ENCODE peak calls at places on chromosomes 12 and 14, in six cellular contexts. One of them, this sample, is unnamed.

GRCh38 chr12:19382111-19382526 is 57.2 kb upstream of the AEBP2 start:
- DNase-seq in D341Med: peak
- DNase-seq in CD4-positive, alpha-beta T cell: no peak
- DNase-seq in mammary epithelial cell: peak
- DNase-seq in tibial artery: no peak
- DNase-seq in psoas muscle: no peak
- DNase-seq in this sample: no peak

GRCh38 chr14:65356327-65356836 is 56.1 kb upstream of the FUT8 start:
- DNase-seq in D341Med: no peak
- DNase-seq in CD4-positive, alpha-beta T cell: peak
- DNase-seq in mammary epithelial cell: peak
- DNase-seq in tibial artery: no peak
- DNase-seq in psoas muscle: no peak
- DNase-seq in this sample: no peak

GRCh38 chr14:100914597-100915021 is 11.1 kb upstream of the RTL1 start:
- DNase-seq in D341Med: no peak
- DNase-seq in CD4-positive, alpha-beta T cell: no peak
- DNase-seq in mammary epithelial cell: peak
- DNase-seq in tibial artery: no peak
- DNase-seq in psoas muscle: no peak
- DNase-seq in this sample: no peak

GRCh38 chr14:97219356-97220017 is 422.3 kb downstream of the VRK1 start:
- DNase-seq in D341Med: no peak
- DNase-seq in CD4-positive, alpha-beta T cell: no peak
- DNase-seq in mammary epithelial cell: no peak
- DNase-seq in tibial artery: no peak
- DNase-seq in psoas muscle: no peak
- DNase-seq in this sample: no peak

GRCh38 chr12:9134981-9135628 is 19.4 kb upstream of the A2M start:
- DNase-seq in D341Med: peak
- DNase-seq in CD4-positive, alpha-beta T cell: no peak
- DNase-seq in mammary epithelial cell: peak
- DNase-seq in tibial artery: no peak
- DNase-seq in psoas muscle: no peak
- DNase-seq in this sample: no peak

GRCh38 chr12:95218852-95219171 is 1.2 kb downstream of the VEZT start:
- DNase-seq in D341Med: peak
- DNase-seq in CD4-positive, alpha-beta T cell: peak
- DNase-seq in mammary epithelial cell: peak
- DNase-seq in tibial artery: no peak
- DNase-seq in psoas muscle: no peak
- DNase-seq in this sample: no peak

GRCh38 chr12:86727151-86727550 is 471.0 kb upstream of the MGAT4C start:
- DNase-seq in D341Med: no peak
- DNase-seq in CD4-positive, alpha-beta T cell: no peak
- DNase-seq in mammary epithelial cell: peak
- DNase-seq in tibial artery: no peak
- DNase-seq in psoas muscle: no peak
- DNase-seq in this sample: no peak

GRCh38 chr12:83123039-83123438 is 436.3 kb downstream of the TMTC2 start:
- DNase-seq in D341Med: no peak
- DNase-seq in CD4-positive, alpha-beta T cell: no peak
- DNase-seq in mammary epithelial cell: peak
- DNase-seq in tibial artery: no peak
- DNase-seq in psoas muscle: no peak
- DNase-seq in this sample: no peak

GRCh38 chr12:6954754-6955461 is 3.8 kb downstream of the PTPN6 start:
- DNase-seq in D341Med: no peak
- DNase-seq in CD4-positive, alpha-beta T cell: no peak
- DNase-seq in mammary epithelial cell: no peak
- DNase-seq in tibial artery: no peak
- DNase-seq in psoas muscle: no peak
- DNase-seq in this sample: no peak

GRCh38 chr14:24296341-24297157 is 3.0 kb downstream of the DHRS1 start:
- DNase-seq in D341Med: peak
- DNase-seq in CD4-positive, alpha-beta T cell: peak
- DNase-seq in mammary epithelial cell: peak
- DNase-seq in tibial artery: no peak
- DNase-seq in psoas muscle: peak
- DNase-seq in this sample: peak

GRCh38 chr14:102776761-102777710 is at the start of gene TRAF3:
- DNase-seq in D341Med: peak
- DNase-seq in CD4-positive, alpha-beta T cell: peak
- DNase-seq in mammary epithelial cell: peak
- DNase-seq in tibial artery: peak
- DNase-seq in psoas muscle: peak
- DNase-seq in this sample: no peak

GRCh38 chr14:90061849-90062794 is at the start of gene KCNK13:
- DNase-seq in D341Med: peak
- DNase-seq in CD4-positive, alpha-beta T cell: no peak
- DNase-seq in mammary epithelial cell: peak
- DNase-seq in tibial artery: no peak
- DNase-seq in psoas muscle: no peak
- DNase-seq in this sample: peak

GRCh38 chr12:13486794-13487193 is 290.3 kb downstream of the EMP1 start:
- DNase-seq in D341Med: no peak
- DNase-seq in CD4-positive, alpha-beta T cell: no peak
- DNase-seq in mammary epithelial cell: no peak
- DNase-seq in tibial artery: no peak
- DNase-seq in psoas muscle: no peak
- DNase-seq in this sample: no peak

GRCh38 chr12:29783773-29784666 is at the start of gene TMTC1:
- DNase-seq in D341Med: peak
- DNase-seq in CD4-positive, alpha-beta T cell: no peak
- DNase-seq in mammary epithelial cell: peak
- DNase-seq in tibial artery: peak
- DNase-seq in psoas muscle: peak
- DNase-seq in this sample: peak

GRCh38 chr14:68771631-68772030 is 21.2 kb downstream of the ZFP36L1 start:
- DNase-seq in D341Med: no peak
- DNase-seq in CD4-positive, alpha-beta T cell: no peak
- DNase-seq in mammary epithelial cell: no peak
- DNase-seq in tibial artery: no peak
- DNase-seq in psoas muscle: peak
- DNase-seq in this sample: no peak

GRCh38 chr12:120104924-120105323 is 11.6 kb downstream of the RAB35 start:
- DNase-seq in D341Med: no peak
- DNase-seq in CD4-positive, alpha-beta T cell: no peak
- DNase-seq in mammary epithelial cell: no peak
- DNase-seq in tibial artery: no peak
- DNase-seq in psoas muscle: no peak
- DNase-seq in this sample: no peak

GRCh38 chr12:121267822-121268221 is 28.7 kb downstream of the CAMKK2 start:
- DNase-seq in D341Med: no peak
- DNase-seq in CD4-positive, alpha-beta T cell: no peak
- DNase-seq in mammary epithelial cell: no peak
- DNase-seq in tibial artery: no peak
- DNase-seq in psoas muscle: no peak
- DNase-seq in this sample: no peak

GRCh38 chr12:29334911-29335310 is 46.1 kb downstream of the ERGIC2 start:
- DNase-seq in D341Med: no peak
- DNase-seq in CD4-positive, alpha-beta T cell: no peak
- DNase-seq in mammary epithelial cell: no peak
- DNase-seq in tibial artery: no peak
- DNase-seq in psoas muscle: no peak
- DNase-seq in this sample: no peak

GRCh38 chr12:4091001-4091789 is 182.4 kb upstream of the CCND2 start:
- DNase-seq in D341Med: no peak
- DNase-seq in CD4-positive, alpha-beta T cell: no peak
- DNase-seq in mammary epithelial cell: no peak
- DNase-seq in tibial artery: no peak
- DNase-seq in psoas muscle: no peak
- DNase-seq in this sample: no peak

GRCh38 chr14:71594828-71595227 is 337.4 kb upstream of the RGS6 start:
- DNase-seq in D341Med: no peak
- DNase-seq in CD4-positive, alpha-beta T cell: no peak
- DNase-seq in mammary epithelial cell: no peak
- DNase-seq in tibial artery: no peak
- DNase-seq in psoas muscle: no peak
- DNase-seq in this sample: no peak

GRCh38 chr12:48818831-48819590 is 715 bp downstream of the CACNB3 start:
- DNase-seq in D341Med: peak
- DNase-seq in CD4-positive, alpha-beta T cell: peak
- DNase-seq in mammary epithelial cell: no peak
- DNase-seq in tibial artery: no peak
- DNase-seq in psoas muscle: no peak
- DNase-seq in this sample: no peak

This sample was measured in prostate gland.